ENCODE peak calls at places on chromosomes 4 and X, in five cellular contexts. R is A549, D is ovary, I is brain microvascular endothelial cell, S is heart left ventricle. Z is an unnamed sample.

GRCh38 chrX:45485682-45486081 is 285.0 kb upstream of the DIPK2B start:
- DNase-seq in R (no peak), D (no peak), I (no peak), S (no peak), Z (no peak)

GRCh38 chr4:27272264-27272663 is 411.6 kb downstream of the STIM2 start:
- DNase-seq in R (no peak), D (no peak), I (no peak), S (no peak), Z (no peak)

GRCh38 chr4:56330691-56331090 is 56.6 kb downstream of the AASDH start:
- DNase-seq in R (peak; percentile 7), D (no peak), I (peak; percentile 38), S (no peak), Z (no peak)

GRCh38 chr4:76623217-76624060 is 188.4 kb downstream of the SHROOM3 start:
- DNase-seq in R (no peak), D (no peak), I (peak; percentile 27), S (no peak), Z (no peak)

GRCh38 chrX:29237972-29238371 is 650.7 kb downstream of the IL1RAPL1 start:
- DNase-seq in R (no peak), D (no peak), I (no peak), S (no peak), Z (no peak)

GRCh38 chr4:21596521-21596920 is 352.1 kb downstream of the KCNIP4 start:
- DNase-seq in R (no peak), D (no peak), I (no peak), S (no peak), Z (no peak)

GRCh38 chr4:24768604-24769003 is 26.8 kb upstream of the SOD3 start:
- DNase-seq in R (no peak), D (no peak), I (no peak), S (no peak), Z (no peak)

GRCh38 chrX:1546601-1547275 is 9.8 kb upstream of the P2RY8 start:
- DNase-seq in R (no peak), D (no peak), I (no peak), S (peak; percentile 61), Z (no peak)

GRCh38 chr4:183571350-183572076 is 66.7 kb downstream of the ING2 start:
- DNase-seq in R (peak; percentile 19), D (peak; percentile 79), I (peak; percentile 42), S (no peak), Z (no peak)

GRCh38 chrX:2301901-2302300 is 198.9 kb downstream of the DHRSX start:
- DNase-seq in R (no peak), D (no peak), I (no peak), S (no peak), Z (no peak)

GRCh38 chr4:8070751-8071718 is 87.6 kb downstream of the ABLIM2 start:
- DNase-seq in R (no peak), D (no peak), I (no peak), S (no peak), Z (no peak)

GRCh38 chrX:149903889-149904748 is 23.1 kb downstream of the MAGEA8 start:
- DNase-seq in R (peak; percentile 3), D (no peak), I (peak; percentile 14), S (no peak), Z (no peak)

DNA sequence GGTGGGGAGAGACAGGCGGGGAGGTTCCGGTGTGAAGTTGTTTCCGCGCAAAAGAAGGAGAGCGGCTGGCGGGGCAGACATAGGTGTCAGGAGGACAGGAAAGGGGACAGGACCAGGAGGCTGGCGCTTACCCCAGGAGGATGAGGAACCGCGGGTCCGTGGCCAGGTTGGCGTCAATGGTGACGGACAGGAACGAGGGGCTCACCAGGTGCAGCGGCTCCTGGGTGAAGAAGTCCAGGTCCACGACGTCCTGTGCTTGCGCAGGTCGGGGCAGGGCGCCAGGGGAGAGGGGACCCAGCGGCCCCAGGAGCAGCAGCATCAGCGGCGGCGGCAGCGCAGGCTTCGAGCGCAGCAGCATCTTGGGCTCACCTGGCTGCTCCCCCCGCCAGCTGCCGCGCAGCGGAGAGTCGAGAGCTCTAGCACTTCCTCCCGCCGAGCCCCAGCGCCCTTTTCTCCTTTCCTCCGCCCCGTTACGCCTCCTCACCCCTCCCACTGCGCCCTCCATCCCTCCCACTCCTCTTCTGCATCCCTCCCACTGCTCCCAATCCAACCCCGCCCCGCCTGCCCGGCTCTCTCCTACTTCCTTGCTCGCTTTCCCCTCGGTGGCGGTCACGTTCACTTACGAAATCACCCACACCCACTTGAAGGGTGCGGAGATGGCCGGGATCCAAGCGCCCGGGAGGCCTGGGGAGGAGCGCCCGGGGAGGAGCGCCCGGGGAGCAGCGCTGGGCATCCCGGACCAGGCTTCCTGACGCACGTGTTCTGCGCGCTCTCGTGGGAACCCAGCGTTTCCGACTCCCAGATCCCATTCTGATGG is at the start of gene HPSE:
- DNase-seq in R (peak; percentile 50), D (peak; percentile 81), I (peak; percentile 40), S (peak; percentile 80), Z (no peak)
- H3K4me3 ChIP-seq in R (peak within 1 kb of the TSS; percentile 45), D (peak within 1 kb of the TSS; percentile 58), I (peak within 1 kb of the TSS; percentile 57), S (peak within 1 kb of the TSS; percentile 47), Z (peak within 1 kb of the TSS; percentile 55)

GRCh38 chrX:115011428-115011827 is 6.0 kb downstream of the IL13RA2 start:
- DNase-seq in R (no peak), D (no peak), I (no peak), S (no peak), Z (no peak)
- H3K4me3 ChIP-seq in R (no peak overlapping the region), D (no peak overlapping the region), I (no peak overlapping the region), S (no peak overlapping the region), Z (no peak overlapping the region)

DNA sequence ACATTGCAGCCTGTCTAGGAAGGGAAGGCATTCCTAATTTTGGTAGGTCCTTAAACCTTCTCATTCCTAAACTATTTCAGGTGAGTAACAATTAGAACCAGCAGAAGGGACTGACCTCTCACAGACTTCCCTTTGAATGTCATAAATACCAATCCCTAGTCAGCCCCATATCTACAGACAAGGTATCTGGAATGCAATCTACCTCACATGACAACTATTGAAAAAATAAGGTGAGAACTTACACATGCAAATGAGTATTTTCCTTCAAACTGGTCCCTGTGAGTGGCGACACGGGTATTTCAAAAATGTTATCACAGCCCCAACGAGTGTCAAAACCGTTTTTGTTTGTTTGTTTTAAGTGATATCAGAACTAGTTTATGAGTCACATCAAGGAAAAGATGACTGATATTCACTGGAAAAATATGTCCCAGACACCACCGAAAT is 102.4 kb upstream of the VCX2 start:
- DNase-seq in R (no peak), D (no peak), I (peak; percentile 61), S (no peak), Z (no peak)
- H3K4me3 ChIP-seq in R (no peak overlapping the region), D (no peak overlapping the region), I (no peak overlapping the region), S (no peak overlapping the region), Z (no peak overlapping the region)

GRCh38 chr4:3860061-3860912 is 94.1 kb downstream of the ADRA2C start:
- DNase-seq in R (no peak), D (no peak), I (no peak), S (no peak), Z (no peak)

GRCh38 chr4:3862640-3863420 is 96.6 kb downstream of the ADRA2C start:
- DNase-seq in R (no peak), D (no peak), I (no peak), S (peak; percentile 75), Z (no peak)

GRCh38 chr4:3860913-3861636 is 94.9 kb downstream of the ADRA2C start:
- DNase-seq in R (no peak), D (no peak), I (no peak), S (no peak), Z (no peak)

GRCh38 chr4:3863841-3864734 is 97.9 kb downstream of the ADRA2C start:
- DNase-seq in R (no peak), D (no peak), I (no peak), S (no peak), Z (no peak)

DNA sequence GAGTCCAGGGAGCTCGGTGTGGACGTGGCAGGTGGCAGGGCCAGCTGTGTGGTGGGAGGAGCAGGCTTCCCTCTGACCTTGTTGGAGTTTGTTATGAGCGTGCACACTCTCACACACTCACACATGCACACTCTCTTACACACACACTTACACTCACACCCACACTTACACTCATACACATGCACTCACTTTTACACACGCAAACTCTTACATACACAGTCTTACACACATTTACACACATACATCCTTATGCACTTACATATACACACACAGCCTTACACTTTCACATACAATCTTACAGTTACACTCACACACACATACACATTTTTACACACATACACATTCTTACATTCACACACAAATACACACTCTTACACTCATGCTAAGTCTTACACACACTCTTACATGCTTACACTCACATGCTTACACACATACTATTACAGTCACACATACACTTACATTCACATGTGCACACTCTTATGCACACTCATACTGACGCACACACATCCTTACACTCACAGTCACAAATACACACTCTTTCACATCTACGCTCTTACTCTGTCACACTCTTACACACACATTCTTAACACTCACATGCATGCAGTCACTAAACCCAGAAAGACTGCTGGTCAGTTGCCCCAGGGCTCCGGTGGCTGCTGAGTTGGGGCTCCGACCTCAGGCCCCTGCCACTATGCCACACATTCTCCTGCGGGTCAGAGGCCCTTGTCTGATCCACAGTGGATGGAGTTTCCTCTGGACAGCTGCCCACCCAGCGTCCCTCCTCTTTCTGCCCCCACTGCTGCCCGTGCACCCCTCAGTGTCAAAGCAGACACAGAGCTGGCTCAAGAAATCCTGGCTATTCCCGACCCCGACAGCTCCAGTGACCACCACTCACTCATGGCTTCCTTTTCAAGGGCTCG is 95.8 kb downstream of the ADRA2C start:
- DNase-seq in R (no peak), D (no peak), I (no peak), S (no peak), Z (no peak)
- H3K4me3 ChIP-seq in R (no peak overlapping the region), D (no peak overlapping the region), I (no peak overlapping the region), S (no peak overlapping the region), Z (no peak overlapping the region)

DNA sequence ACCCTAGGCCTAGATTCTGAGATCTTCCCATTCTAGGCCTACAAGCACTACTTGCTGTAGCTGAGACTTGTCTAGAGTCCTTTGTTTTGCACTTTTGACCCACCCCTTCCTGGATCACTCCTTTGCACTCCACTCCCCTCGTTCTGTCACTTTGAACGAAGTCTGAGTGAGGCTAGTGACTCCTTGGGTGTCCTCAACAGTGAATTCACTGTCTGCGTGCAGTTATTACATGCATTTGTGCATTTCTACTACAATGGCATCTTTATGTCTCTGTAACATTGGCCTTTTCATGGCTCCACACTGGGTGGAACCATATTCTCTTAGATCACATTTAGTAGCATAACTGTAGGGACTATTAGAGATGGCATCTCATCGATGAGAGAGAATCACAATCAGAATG is 50.5 kb downstream of the OCRL start:
- DNase-seq in R (no peak), D (no peak), I (no peak), S (no peak), Z (no peak)
- H3K4me3 ChIP-seq in R (no peak overlapping the region), D (no peak overlapping the region), I (no peak overlapping the region), S (no peak overlapping the region), Z (no peak overlapping the region)

DNA sequence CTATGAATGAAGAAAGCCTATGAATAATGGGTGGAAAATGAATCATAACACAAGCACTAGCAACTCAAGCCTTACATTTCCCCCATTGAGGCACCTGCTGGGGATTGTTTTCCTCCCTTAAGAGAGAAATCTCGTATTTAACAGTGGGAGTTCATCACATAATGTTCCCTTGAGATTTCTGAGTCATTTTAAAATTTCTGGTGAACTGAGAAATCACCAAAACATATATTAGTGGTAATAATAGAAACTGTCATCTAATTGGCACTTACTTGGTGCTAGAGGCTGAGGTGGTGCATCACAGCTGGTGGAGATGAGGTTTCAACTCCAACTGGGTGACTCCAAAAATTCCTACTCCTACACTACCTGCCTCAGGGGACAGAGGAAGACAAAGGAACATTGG is 561.3 kb upstream of the LCORL start:
- DNase-seq in R (no peak), D (no peak), I (no peak), S (no peak), Z (no peak)
- H3K4me3 ChIP-seq in R (no peak overlapping the region), D (no peak overlapping the region), I (no peak overlapping the region), S (no peak overlapping the region), Z (no peak overlapping the region)